ENCODE peak calls at places on chromosome 1, in seven cellular contexts. N is K562, O is A549, Q is HepG2, D is H1, W is SK-N-SH, V is GM12878. G is an unnamed sample.

GRCh38 chr1:169739980-169740379 is 6.1 kb upstream of the SELE start:
- DNase-seq in N (no peak), O (no peak), Q (no peak), D (no peak), W (no peak), V (no peak), G (no peak)

GRCh38 chr1:225642177-225642576 is 10.7 kb downstream of the ENAH start:
- DNase-seq in N (no peak), O (peak), Q (peak), D (no peak), W (no peak), V (no peak), G (peak)

GRCh38 chr1:164780863-164781262 is 221.9 kb downstream of the PBX1 start:
- DNase-seq in N (no peak), O (no peak), Q (no peak), D (no peak), W (no peak), V (no peak), G (peak)

GRCh38 chr1:206705744-206706297 is 21.1 kb downstream of the MAPKAPK2 start:
- DNase-seq in N (no peak), O (no peak), Q (no peak), D (no peak), W (no peak), V (no peak), G (no peak)

GRCh38 chr1:183472488-183473285 is at the start of gene SMG7:
- DNase-seq in N (peak), O (no peak), Q (no peak), D (no peak), W (no peak), V (no peak), G (peak)

GRCh38 chr1:115469703-115470476 is 131.8 kb upstream of the NGF start:
- DNase-seq in N (peak), O (peak), Q (peak), D (peak), W (peak), V (no peak), G (peak)

GRCh38 chr1:88327391-88328267 is 356.4 kb upstream of the PKN2 start:
- DNase-seq in N (no peak), O (peak), Q (peak), D (peak), W (no peak), V (no peak), G (peak)

GRCh38 chr1:90579212-90579802 is 137.8 kb downstream of the BARHL2 start:
- DNase-seq in N (peak), O (peak), Q (peak), D (no peak), W (peak), V (no peak), G (peak)

GRCh38 chr1:193009501-193009900 is 49.7 kb downstream of the UCHL5 start:
- DNase-seq in N (no peak), O (no peak), Q (no peak), D (no peak), W (no peak), V (no peak), G (no peak)

GRCh38 chr1:57672741-57673140 is 248.9 kb upstream of the DAB1 start:
- DNase-seq in N (no peak), O (no peak), Q (no peak), D (no peak), W (no peak), V (no peak), G (no peak)

GRCh38 chr1:101738475-101738874 is 258.3 kb downstream of the OLFM3 start:
- DNase-seq in N (no peak), O (no peak), Q (no peak), D (no peak), W (no peak), V (no peak), G (peak)

GRCh38 chr1:119948342-119949214 is 52.3 kb upstream of the ADAM30 start:
- DNase-seq in N (peak), O (peak), Q (peak), D (peak), W (peak), V (peak), G (peak)

GRCh38 chr1:8727809-8728213 is 89.6 kb downstream of the RERE start:
- DNase-seq in N (no peak), O (no peak), Q (no peak), D (no peak), W (peak), V (no peak), G (no peak)

GRCh38 chr1:40130892-40131291 is 30.3 kb upstream of the RLF start:
- DNase-seq in N (no peak), O (peak), Q (no peak), D (no peak), W (no peak), V (no peak), G (no peak)

GRCh38 chr1:206930210-206930798 is 8.6 kb upstream of the FCMR start:
- DNase-seq in N (no peak), O (no peak), Q (no peak), D (no peak), W (no peak), V (peak), G (no peak)

GRCh38 chr1:198437352-198437751 is 103.1 kb downstream of the ATP6V1G3 start:
- DNase-seq in N (no peak), O (no peak), Q (no peak), D (no peak), W (no peak), V (no peak), G (peak)

GRCh38 chr1:77796695-77797405 is 17.4 kb downstream of the MIGA1 start:
- DNase-seq in N (no peak), O (no peak), Q (peak), D (no peak), W (no peak), V (no peak), G (no peak)

GRCh38 chr1:145986551-145986950 is 9.8 kb downstream of the TXNIP start:
- DNase-seq in N (no peak), O (no peak), Q (no peak), D (no peak), W (no peak), V (no peak), G (no peak)

GRCh38 chr1:183841550-183841949 is 36.6 kb downstream of the RGL1 start:
- DNase-seq in N (no peak), O (no peak), Q (no peak), D (no peak), W (no peak), V (peak), G (peak)

GRCh38 chr1:19177811-19178210 is 32.3 kb downstream of the UBR4 start:
- DNase-seq in N (no peak), O (no peak), Q (no peak), D (no peak), W (no peak), V (no peak), G (no peak)

GRCh38 chr1:210901981-210902770 is 231.8 kb downstream of the KCNH1 start:
- DNase-seq in N (no peak), O (no peak), Q (no peak), D (no peak), W (no peak), V (no peak), G (no peak)

GRCh38 chr1:100866041-100866900 is 28.4 kb downstream of the EXTL2 start:
- DNase-seq in N (peak), O (peak), Q (peak), D (no peak), W (peak), V (no peak), G (peak)

DNA sequence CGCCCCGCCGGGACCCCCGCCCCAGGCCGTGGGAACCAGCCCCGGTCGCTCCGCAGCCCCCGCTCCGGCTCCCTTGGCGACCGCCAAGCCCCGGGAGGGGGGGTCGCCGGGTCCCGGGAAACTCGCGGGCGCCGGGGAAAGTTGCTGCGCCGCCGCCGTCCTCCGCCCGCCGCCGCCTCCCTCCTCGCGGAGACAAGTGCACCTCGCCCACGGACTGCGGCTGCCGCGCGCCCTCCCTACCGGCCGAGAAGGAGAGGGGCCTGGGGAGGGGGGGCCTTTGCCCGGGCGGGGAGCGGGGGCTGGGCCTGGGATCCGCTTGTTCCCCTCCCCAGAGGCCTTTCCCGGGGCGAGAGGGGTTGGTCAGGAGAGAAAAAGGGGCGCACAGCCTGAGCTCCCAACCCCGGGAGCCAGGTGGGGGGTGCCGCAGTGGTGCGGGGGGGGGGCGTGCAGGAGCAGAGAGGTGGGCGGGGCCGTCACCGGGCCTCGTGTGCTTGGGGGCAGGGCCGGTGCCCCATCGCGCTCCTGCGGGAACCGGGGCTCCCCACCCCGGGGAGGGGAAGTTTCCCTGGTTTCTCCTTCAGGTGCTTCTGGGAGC is 592 bp downstream of the AGRN start:
- DNase-seq in N (peak), O (no peak), Q (no peak), D (no peak), W (peak), V (no peak), G (no peak)
- TF ChIP-seq RFX5 in N (no peak), O (no peak), Q (no peak), D (no peak), W (no peak), V (no peak), G (no peak)

GRCh38 chr1:203408485-203409229 is 57.7 kb upstream of the FMOD start:
- DNase-seq in N (no peak), O (peak), Q (no peak), D (no peak), W (no peak), V (no peak), G (peak)
- TF ChIP-seq RFX5 in N (no peak), O (no peak), Q (no peak), D (no peak), W (no peak), V (no peak), G (no peak)

GRCh38 chr1:233671286-233671685 is 57.4 kb downstream of the KCNK1 start:
- DNase-seq in N (no peak), O (no peak), Q (no peak), D (no peak), W (no peak), V (no peak), G (no peak)

GRCh38 chr1:233664804-233665574 is 51.1 kb downstream of the KCNK1 start:
- DNase-seq in N (no peak), O (no peak), Q (no peak), D (no peak), W (no peak), V (no peak), G (no peak)

GRCh38 chr1:233665575-233666270 is 51.8 kb downstream of the KCNK1 start:
- DNase-seq in N (peak), O (no peak), Q (no peak), D (no peak), W (no peak), V (no peak), G (no peak)

GRCh38 chr1:233668146-233668724 is 54.3 kb downstream of the KCNK1 start:
- DNase-seq in N (no peak), O (no peak), Q (no peak), D (no peak), W (no peak), V (no peak), G (no peak)

DNA sequence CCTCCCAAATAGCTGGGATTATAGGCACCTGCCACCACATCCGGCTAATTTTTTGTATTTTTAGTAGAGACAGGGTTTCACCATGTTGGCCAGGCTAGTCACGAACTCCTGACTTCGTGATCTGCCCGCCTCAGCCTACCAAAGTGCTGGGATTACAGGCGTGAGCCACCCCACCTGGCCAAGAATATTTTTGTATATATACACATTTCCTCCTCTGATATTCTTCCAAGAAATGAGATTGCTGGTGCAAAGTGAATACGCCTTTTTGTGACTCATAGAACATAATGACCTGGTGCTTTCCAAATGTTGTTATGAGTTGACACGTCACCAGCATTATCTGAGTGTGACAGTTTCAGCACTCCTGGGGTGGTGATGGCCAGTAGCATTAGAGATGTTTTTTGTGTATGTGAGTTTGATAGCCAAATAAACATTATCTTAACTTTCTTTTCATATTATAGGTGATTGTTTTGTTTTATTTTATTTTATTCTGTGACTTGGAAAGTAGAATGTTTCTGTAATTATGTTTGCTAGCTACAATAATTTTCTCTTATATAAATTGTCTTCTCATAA is 54.9 kb downstream of the KCNK1 start:
- DNase-seq in N (peak), O (peak), Q (no peak), D (no peak), W (no peak), V (peak), G (peak)
- TF ChIP-seq RFX5 in N (no peak), O (no peak), Q (no peak), D (no peak), W (no peak), V (no peak), G (no peak)

GRCh38 chr1:245963649-245964048 is 543.4 kb downstream of the SMYD3 start:
- DNase-seq in N (no peak), O (no peak), Q (peak), D (no peak), W (no peak), V (no peak), G (no peak)

GRCh38 chr1:245957446-245957845 is 549.6 kb downstream of the SMYD3 start:
- DNase-seq in N (no peak), O (no peak), Q (no peak), D (no peak), W (no peak), V (no peak), G (no peak)

GRCh38 chr1:245962453-245962852 is 544.6 kb downstream of the SMYD3 start:
- DNase-seq in N (no peak), O (no peak), Q (no peak), D (no peak), W (no peak), V (no peak), G (no peak)

GRCh38 chr1:245960171-245960570 is 546.9 kb downstream of the SMYD3 start:
- DNase-seq in N (no peak), O (no peak), Q (no peak), D (no peak), W (no peak), V (no peak), G (no peak)

DNA sequence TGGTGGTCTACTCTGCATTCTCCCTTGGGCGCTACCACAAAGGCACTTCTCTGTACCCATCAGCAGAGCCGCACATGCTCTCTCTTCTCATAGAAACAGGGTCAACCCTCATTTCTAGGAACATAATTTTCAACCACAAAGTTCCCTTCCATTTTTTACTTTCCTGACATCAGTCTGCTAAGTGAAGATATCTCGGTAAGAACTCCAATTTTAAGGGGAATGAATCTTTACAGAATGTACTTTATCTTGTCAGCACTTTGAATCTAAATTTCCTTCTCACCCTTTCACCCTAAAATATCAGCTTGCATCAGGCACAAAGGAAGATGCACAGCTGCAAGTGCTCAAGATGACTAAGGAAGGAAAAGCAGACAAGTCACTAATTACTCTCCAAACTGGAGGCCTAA is 545.9 kb downstream of the SMYD3 start:
- DNase-seq in N (no peak), O (no peak), Q (no peak), D (no peak), W (no peak), V (no peak), G (peak)
- TF ChIP-seq RFX5 in N (no peak), O (no peak), Q (no peak), D (no peak), W (no peak), V (no peak), G (no peak)

GRCh38 chr1:112841825-112842224 is 114.2 kb downstream of the SLC16A1 start:
- DNase-seq in N (no peak), O (no peak), Q (no peak), D (no peak), W (no peak), V (peak), G (no peak)
- TF ChIP-seq RFX5 in N (no peak), O (no peak), Q (no peak), D (no peak), W (no peak), V (no peak), G (no peak)

GRCh38 chr1:229717774-229718173 is 91.7 kb downstream of the URB2 start:
- DNase-seq in N (no peak), O (peak), Q (peak), D (no peak), W (no peak), V (no peak), G (no peak)

GRCh38 chr1:229716692-229717091 is 90.6 kb downstream of the URB2 start:
- DNase-seq in N (no peak), O (no peak), Q (no peak), D (no peak), W (no peak), V (no peak), G (no peak)

GRCh38 chr1:229716064-229716463 is 90.0 kb downstream of the URB2 start:
- DNase-seq in N (no peak), O (no peak), Q (no peak), D (no peak), W (no peak), V (no peak), G (no peak)

GRCh38 chr1:229714964-229715603 is 89.0 kb downstream of the URB2 start:
- DNase-seq in N (peak), O (peak), Q (peak), D (no peak), W (no peak), V (no peak), G (peak)

DNA sequence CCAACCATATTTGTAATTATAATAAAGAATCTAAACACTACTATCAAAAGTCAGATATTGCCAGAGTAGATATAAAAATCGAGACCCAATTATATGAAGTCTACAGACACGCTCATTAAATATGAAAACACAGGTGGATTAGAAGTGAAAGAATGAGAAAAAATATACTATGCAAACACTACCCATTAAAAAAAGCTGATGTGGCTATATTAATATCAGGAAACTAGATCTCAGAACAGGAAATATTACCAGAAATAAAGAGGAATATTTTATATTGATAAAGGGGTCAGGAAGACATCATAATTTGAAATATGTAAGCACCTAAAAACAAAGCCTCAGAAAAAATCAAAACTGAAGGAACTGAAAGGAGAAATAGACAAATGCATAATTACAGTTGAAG is 88.3 kb downstream of the URB2 start:
- DNase-seq in N (no peak), O (no peak), Q (no peak), D (no peak), W (no peak), V (no peak), G (no peak)
- TF ChIP-seq RFX5 in N (no peak), O (no peak), Q (no peak), D (no peak), W (no peak), V (no peak), G (no peak)

GRCh38 chr1:207990455-207990854 is 79.5 kb upstream of the CD34 start:
- DNase-seq in N (no peak), O (no peak), Q (no peak), D (no peak), W (no peak), V (no peak), G (no peak)

GRCh38 chr1:207995576-207995975 is 84.7 kb upstream of the CD34 start:
- DNase-seq in N (no peak), O (no peak), Q (no peak), D (no peak), W (no peak), V (no peak), G (no peak)

GRCh38 chr1:207996632-207997031 is 85.7 kb upstream of the CD34 start:
- DNase-seq in N (no peak), O (no peak), Q (no peak), D (no peak), W (no peak), V (no peak), G (no peak)

GRCh38 chr1:207991331-207991914 is 80.5 kb upstream of the CD34 start:
- DNase-seq in N (no peak), O (no peak), Q (no peak), D (no peak), W (no peak), V (no peak), G (no peak)

DNA sequence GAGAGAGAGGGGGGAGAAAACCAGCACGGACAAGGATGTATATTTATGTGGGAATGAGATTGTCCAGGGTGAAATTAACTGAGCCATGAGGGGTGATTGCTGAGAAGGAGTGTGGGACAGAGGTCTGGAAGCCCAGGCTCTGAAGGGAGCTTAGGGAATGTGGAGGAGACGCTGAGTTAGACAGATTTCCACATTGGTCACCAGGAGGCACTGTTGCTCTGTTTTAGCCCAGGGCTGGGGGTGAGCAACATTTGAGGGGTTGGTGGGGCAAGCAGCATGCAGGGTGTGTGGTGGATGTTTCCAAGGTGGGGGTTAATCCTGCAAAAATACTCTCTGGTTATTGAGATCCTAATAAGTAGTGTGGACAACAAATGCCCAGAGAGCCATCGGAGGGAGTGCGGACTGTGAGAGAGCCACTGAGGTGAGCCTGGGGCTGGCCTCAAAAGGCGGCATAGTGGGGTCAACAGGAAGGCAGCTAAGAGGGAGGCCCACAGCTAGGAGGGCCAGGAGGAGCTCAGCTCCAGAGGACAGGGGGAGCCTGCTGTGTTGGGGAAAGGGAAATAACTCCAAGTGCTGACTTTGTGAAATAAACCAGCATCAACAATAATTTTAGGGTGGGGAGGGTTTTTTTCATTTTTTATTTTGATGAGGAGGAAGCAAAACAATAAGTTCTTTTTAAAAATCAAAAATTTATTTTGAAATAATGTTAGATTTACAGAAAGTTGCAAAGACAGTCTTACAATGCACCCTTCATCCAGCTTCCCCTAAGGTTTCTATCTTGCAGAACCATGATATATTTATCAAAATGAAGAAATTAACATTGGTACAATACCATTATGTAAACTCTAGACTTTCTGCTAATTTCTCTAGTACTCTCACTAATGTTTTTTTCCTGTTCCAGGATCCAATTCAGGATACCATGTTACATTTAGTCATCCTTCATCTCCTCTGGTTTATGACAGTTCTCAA is 82.8 kb upstream of the CD34 start:
- DNase-seq in N (peak), O (peak), Q (no peak), D (no peak), W (peak), V (no peak), G (no peak)
- TF ChIP-seq RFX5 in N (no peak), O (no peak), Q (no peak), D (no peak), W (no peak), V (no peak), G (no peak)

G was measured in IMR-90.